ENCODE peak calls at places on chromosome 6, in four cellular contexts. P, V, F and L are unnamed samples.

GRCh38 chr6:34813028-34813742 is 21.3 kb downstream of the BLTP3A start:
- DNase-seq in F (no peak), P (no peak), V (no peak), L (no peak)

GRCh38 chr6:111482236-111482958 is 621 bp downstream of the REV3L start:
- DNase-seq in V (peak), P (peak), F (peak), L (no peak)

GRCh38 chr6:32167761-32168262 is 3.4 kb downstream of the EGFL8 start:
- DNase-seq in V (no peak), P (no peak), F (no peak), L (no peak)

GRCh38 chr6:134347916-134348805 is 30.2 kb upstream of the SGK1 start:
- DNase-seq in V (no peak), P (no peak), F (peak), L (peak)

GRCh38 chr6:163872335-163872734 is 457.8 kb downstream of the QKI start:
- DNase-seq in V (no peak), F (peak), P (no peak), L (peak)

GRCh38 chr6:24004062-24004461 is 122.0 kb upstream of the NRSN1 start:
- DNase-seq in V (no peak), P (no peak), F (no peak), L (peak)

GRCh38 chr6:47478233-47479155 is 905 bp downstream of the CD2AP start:
- DNase-seq in P (no peak), V (no peak), F (peak), L (peak)

GRCh38 chr6:70957284-70957617 is 391 bp upstream of the B3GAT2 start:
- DNase-seq in P (no peak), V (no peak), F (no peak), L (no peak)

GRCh38 chr6:144661101-144661806 is 376.1 kb downstream of the UTRN start:
- DNase-seq in F (peak), P (no peak), V (no peak), L (peak)

GRCh38 chr6:169162249-169162967 is 91.2 kb downstream of the THBS2 start:
- DNase-seq in P (no peak), V (no peak), F (no peak), L (no peak)

GRCh38 chr6:63807056-63807455 is 171.5 kb downstream of the PHF3 start:
- DNase-seq in V (no peak), F (no peak), P (no peak), L (no peak)

GRCh38 chr6:18897350-18897749 is 510.2 kb downstream of the RNF144B start:
- DNase-seq in V (no peak), P (no peak), F (no peak), L (no peak)

GRCh38 chr6:30970946-30971345 is 12.6 kb upstream of the MUC21 start:
- DNase-seq in P (no peak), F (no peak), V (no peak), L (no peak)

GRCh38 chr6:76264466-76264865 is 192.0 kb upstream of the IMPG1 start:
- DNase-seq in F (no peak), V (no peak), P (no peak), L (no peak)

GRCh38 chr6:18154507-18155272 is at the start of gene TPMT:
- DNase-seq in P (no peak), F (no peak), V (no peak), L (no peak)

GRCh38 chr6:82260890-82261732 is 13.6 kb upstream of the IBTK start:
- DNase-seq in F (no peak), P (no peak), V (no peak), L (no peak)

GRCh38 chr6:82251942-82252341 is 4.4 kb upstream of the IBTK start:
- DNase-seq in V (no peak), P (peak), F (peak), L (peak)

GRCh38 chr6:82259389-82259788 is 11.8 kb upstream of the IBTK start:
- DNase-seq in V (no peak), F (no peak), P (no peak), L (no peak)

DNA sequence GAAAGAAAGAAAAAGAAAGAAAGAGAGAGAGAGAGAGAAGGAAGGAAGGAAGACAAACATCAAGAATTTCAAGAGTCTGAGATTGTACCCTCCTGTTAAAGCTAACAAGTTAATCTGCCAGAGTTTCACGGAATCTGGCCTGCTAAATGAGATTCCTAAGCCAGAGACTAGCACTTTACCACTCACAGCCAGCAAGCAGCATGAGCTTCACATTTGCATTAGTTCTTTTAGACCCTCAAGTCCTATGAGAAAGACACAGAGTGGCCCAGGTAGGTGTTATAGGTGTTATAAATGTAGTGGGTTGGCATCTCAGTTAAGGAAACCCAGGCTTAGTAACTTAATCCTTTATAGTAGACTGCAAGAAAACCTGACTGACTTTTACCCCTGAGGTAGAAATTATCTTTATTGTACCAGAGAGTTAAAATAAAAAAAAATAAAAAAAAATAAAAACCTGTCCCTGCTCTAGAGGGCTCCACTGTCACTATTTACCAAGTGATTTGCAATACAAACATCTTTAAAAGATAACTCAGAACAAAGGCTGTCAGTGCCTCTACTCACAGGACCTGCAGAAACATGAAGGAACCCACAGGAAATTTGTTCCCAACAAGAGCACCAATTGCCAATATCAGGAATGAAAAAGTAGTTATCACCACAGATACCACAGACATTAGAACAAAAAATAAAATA is 9.7 kb upstream of the IBTK start:
- DNase-seq in V (no peak), P (no peak), F (no peak), L (no peak)
- TF ChIP-seq CTCF in V (no peak), P (no peak), F (no peak), L (no peak)

GRCh38 chr6:136541395-136541794 is 8.8 kb downstream of the MAP7 start:
- DNase-seq in P (no peak), V (no peak), F (no peak), L (no peak)
- TF ChIP-seq CTCF in P (no peak), V (no peak), F (no peak), L (no peak)

GRCh38 chr6:161355731-161356130 is 81.9 kb upstream of the AGPAT4 start:
- DNase-seq in P (no peak), F (no peak), V (no peak), L (no peak)

GRCh38 chr6:161354956-161355355 is 81.1 kb upstream of the AGPAT4 start:
- DNase-seq in P (no peak), F (no peak), V (no peak), L (no peak)

GRCh38 chr6:161354241-161354840 is 80.5 kb upstream of the AGPAT4 start:
- DNase-seq in V (no peak), P (no peak), F (no peak), L (no peak)

GRCh38 chr6:161351855-161352254 is 78.0 kb upstream of the AGPAT4 start:
- DNase-seq in F (no peak), P (no peak), V (no peak), L (no peak)

DNA sequence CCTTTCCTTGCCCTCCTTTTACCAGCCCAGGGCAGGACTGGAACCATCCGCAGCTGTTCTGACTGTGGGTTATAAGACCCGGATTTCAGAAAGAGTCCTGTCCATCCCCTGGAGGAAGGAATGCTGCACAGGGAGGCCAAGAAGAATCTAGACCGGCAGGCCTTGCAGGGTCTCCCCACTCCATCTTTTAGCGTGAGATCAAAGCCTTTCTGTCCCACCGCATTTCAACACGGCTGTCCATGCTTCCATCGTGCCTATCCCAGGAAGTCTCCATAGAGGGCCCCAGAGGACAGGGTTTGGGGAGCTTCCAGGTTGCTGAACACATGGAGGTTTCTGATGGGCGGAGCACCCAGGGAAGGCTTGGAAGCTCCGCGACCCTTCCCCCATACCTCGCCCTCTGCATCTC is 79.3 kb upstream of the AGPAT4 start:
- DNase-seq in F (no peak), V (no peak), P (no peak), L (peak)
- TF ChIP-seq CTCF in F (no peak), V (peak), P (no peak), L (peak)

GRCh38 chr6:72560721-72561593 is 60.9 kb upstream of the KCNQ5 start:
- DNase-seq in F (peak), P (no peak), V (no peak), L (peak)
- TF ChIP-seq CTCF in F (no peak), P (no peak), V (no peak), L (peak)